ENCODE peak calls at places on chromosomes 2 and 18, in six cellular contexts. G, N, U, H, W and R are unnamed samples.

GRCh38 chr18:52670903-52671302 is 330.9 kb downstream of the DCC start:
- DNase-seq in N (peak; percentile 5), G (no peak), W (peak; percentile 8), H (no peak), U (peak; percentile 6), R (peak; percentile 7)

GRCh38 chr2:202377308-202377736 is 1.2 kb downstream of the BMPR2 start:
- DNase-seq in N (peak; percentile 30), U (peak; percentile 29), G (peak; percentile 76), W (no peak), H (no peak), R (peak; percentile 46)

GRCh38 chr2:10659898-10660568 is 29.7 kb downstream of the NOL10 start:
- DNase-seq in U (no peak), H (no peak), W (peak; percentile 41), N (peak; percentile 90), G (peak; percentile 64), R (peak; percentile 77)

GRCh38 chr2:16832910-16833309 is 167.3 kb upstream of the CYRIA start:
- DNase-seq in N (no peak), W (peak; percentile 49), G (no peak), U (no peak), H (no peak), R (no peak)

GRCh38 chr2:120133572-120134244 is 89.5 kb downstream of the TMEM185B start:
- DNase-seq in W (no peak), N (no peak), H (no peak), G (no peak), U (no peak), R (peak; percentile 58)

GRCh38 chr2:1675633-1676032 is 68.7 kb downstream of the PXDN start:
- DNase-seq in N (peak; percentile 99), U (no peak), G (peak; percentile 65), W (peak; percentile 99), H (peak; percentile 82), R (peak; percentile 97)

GRCh38 chr2:37349376-37349775 is 4.9 kb downstream of the QPCT start:
- DNase-seq in W (no peak), N (no peak), G (no peak), U (no peak), H (no peak), R (no peak)

GRCh38 chr2:239806276-239806675 is 218.9 kb downstream of the NDUFA10 start:
- DNase-seq in N (no peak), W (no peak), G (no peak), H (peak; percentile 48), U (no peak), R (no peak)

GRCh38 chr18:7537145-7537544 is 30.0 kb upstream of the PTPRM start:
- DNase-seq in N (no peak), G (no peak), W (peak; percentile 13), U (no peak), H (no peak), R (no peak)

GRCh38 chr2:75632813-75633212 is 13.8 kb upstream of the MRPL19 start:
- DNase-seq in U (no peak), H (no peak), N (no peak), G (no peak), W (no peak), R (no peak)

GRCh38 chr2:120245933-120246332 is 6.7 kb upstream of the RALB start:
- DNase-seq in N (no peak), H (no peak), W (no peak), U (no peak), G (no peak), R (no peak)

GRCh38 chr2:159030674-159031380 is 62.4 kb downstream of the TANC1 start:
- DNase-seq in H (peak; percentile 74), N (peak; percentile 83), W (peak; percentile 59), U (no peak), G (no peak), R (peak; percentile 31)

GRCh38 chr2:188676012-188676405 is 298.2 kb upstream of the COL3A1 start:
- DNase-seq in H (no peak), G (no peak), U (no peak), N (peak; percentile 74), W (no peak), R (no peak)

GRCh38 chr2:48883661-48884060 is 128.1 kb upstream of the LHCGR start:
- DNase-seq in W (no peak), U (no peak), N (peak; percentile 10), G (no peak), H (no peak), R (no peak)

GRCh38 chr2:45716915-45717314 is 65.4 kb downstream of the PRKCE start:
- DNase-seq in N (no peak), H (no peak), U (no peak), G (no peak), W (no peak), R (no peak)

GRCh38 chr18:77207540-77207939 is 42.1 kb upstream of the GALR1 start:
- DNase-seq in N (peak; percentile 65), W (peak; percentile 36), G (peak; percentile 82), U (peak; percentile 40), H (peak; percentile 66), R (peak; percentile 69)

GRCh38 chr18:2988041-2988794 is 24.7 kb downstream of the LPIN2 start:
- DNase-seq in U (no peak), W (peak; percentile 56), N (peak; percentile 82), H (no peak), G (no peak), R (peak; percentile 57)

GRCh38 chr2:160353166-160353565 is 140.4 kb downstream of the RBMS1 start:
- DNase-seq in U (peak; percentile 4), H (no peak), G (no peak), N (no peak), W (peak; percentile 28), R (peak; percentile 54)
- TF ChIP-seq CTCF in U (peak; percentile 22), H (no peak), G (no peak), N (no peak), W (peak; percentile 36), R (peak; percentile 40)

GRCh38 chr2:174486614-174487535 is at the start of gene GPR155:
- DNase-seq in U (peak; percentile 97), H (peak; percentile 97), N (peak; percentile 97), W (peak; percentile 91), G (peak; percentile 100), R (peak; percentile 98)
- TF ChIP-seq CTCF in U (no peak), H (no peak), N (no peak), W (peak; percentile 21), G (no peak), R (no peak)

GRCh38 chr2:43313642-43314017 is 87.2 kb upstream of the ZFP36L2 start:
- DNase-seq in H (no peak), N (no peak), W (no peak), G (no peak), U (no peak), R (no peak)

GRCh38 chr2:43311276-43311675 is 84.9 kb upstream of the ZFP36L2 start:
- DNase-seq in G (no peak), U (no peak), N (peak; percentile 81), H (no peak), W (peak; percentile 86), R (peak; percentile 91)

GRCh38 chr2:43314299-43314927 is 88.0 kb upstream of the ZFP36L2 start:
- DNase-seq in W (no peak), U (no peak), G (no peak), N (no peak), H (no peak), R (no peak)

GRCh38 chr2:43315482-43315881 is 89.1 kb upstream of the ZFP36L2 start:
- DNase-seq in N (no peak), U (no peak), W (no peak), G (no peak), H (no peak), R (no peak)

GRCh38 chr2:43312751-43313641 is 86.6 kb upstream of the ZFP36L2 start:
- DNase-seq in N (peak; percentile 88), U (no peak), H (no peak), W (peak; percentile 29), G (no peak), R (peak; percentile 76)
- TF ChIP-seq CTCF in N (no peak), U (no peak), H (no peak), W (no peak), G (no peak), R (no peak)

GRCh38 chr18:37277753-37278152 is 287.8 kb downstream of the CELF4 start:
- DNase-seq in G (no peak), N (no peak), W (no peak), U (no peak), H (no peak), R (no peak)

GRCh38 chr18:37272841-37273240 is 292.8 kb downstream of the CELF4 start:
- DNase-seq in N (no peak), G (no peak), H (no peak), U (no peak), W (no peak), R (no peak)

GRCh38 chr18:37274988-37275590 is 290.5 kb downstream of the CELF4 start:
- DNase-seq in W (no peak), G (no peak), N (no peak), U (no peak), H (no peak), R (no peak)

GRCh38 chr18:37276111-37276510 is 289.5 kb downstream of the CELF4 start:
- DNase-seq in N (no peak), G (no peak), W (no peak), H (no peak), U (no peak), R (no peak)

DNA sequence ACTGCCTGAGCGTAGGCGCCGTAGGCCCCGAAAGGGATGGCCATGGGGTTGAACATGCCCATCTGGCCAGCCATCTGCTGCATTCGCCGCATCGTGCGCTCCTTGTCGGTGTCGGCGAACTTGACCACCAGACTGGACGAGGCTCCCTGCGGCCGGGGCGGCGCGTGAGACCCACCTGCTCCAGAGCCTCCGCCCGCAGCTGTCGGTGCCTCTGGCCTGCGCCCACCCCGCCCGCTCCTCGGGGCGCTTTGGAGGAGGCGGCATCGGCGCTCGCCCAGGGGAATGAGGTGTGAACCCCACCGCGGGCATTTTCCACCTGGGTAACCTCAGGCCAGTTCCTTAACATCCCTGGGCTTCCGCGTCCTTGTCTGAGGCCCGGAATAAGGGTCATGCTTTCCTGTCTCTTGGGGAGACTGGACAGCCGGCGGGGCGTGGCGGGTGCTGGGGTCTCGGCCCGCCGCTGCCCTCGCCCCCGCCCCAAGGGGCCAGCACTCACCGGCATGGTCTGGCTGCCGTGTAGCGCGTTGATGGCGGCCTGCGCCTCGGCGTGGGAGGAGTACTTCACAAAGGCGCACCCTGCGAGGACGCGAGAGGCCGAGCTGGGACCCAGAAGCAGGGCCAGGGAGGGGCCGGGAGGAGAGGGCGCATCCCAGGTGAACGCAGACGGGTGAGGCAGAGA is 291.1 kb downstream of the CELF4 start:
- DNase-seq in H (no peak), G (no peak), W (no peak), U (no peak), N (no peak), R (no peak)
- TF ChIP-seq CTCF in H (no peak), G (no peak), W (no peak), U (no peak), N (no peak), R (no peak)